ENCODE peak calls at places on chromosomes 6 and 20, in four cellular contexts. One of them, this sample, is unnamed.

GRCh38 chr6:166950443-166950821 is 5.9 kb downstream of the RNASET2 start:
- DNase-seq in WERI-Rb-1: no peak
- DNase-seq in GM10248: peak
- DNase-seq in left ventricle myocardium inferior: no peak
- DNase-seq in this sample: no peak

GRCh38 chr6:116280161-116280959 is 630 bp upstream of the TSPYL1 start:
- DNase-seq in WERI-Rb-1: no peak
- DNase-seq in GM10248: no peak
- DNase-seq in left ventricle myocardium inferior: no peak
- DNase-seq in this sample: no peak

GRCh38 chr6:37548067-37548674 is 48.5 kb upstream of the CCDC167 start:
- DNase-seq in WERI-Rb-1: peak
- DNase-seq in GM10248: no peak
- DNase-seq in left ventricle myocardium inferior: no peak
- DNase-seq in this sample: no peak

GRCh38 chr6:159919011-159919511 is 28.3 kb downstream of the MAS1 start:
- DNase-seq in WERI-Rb-1: no peak
- DNase-seq in GM10248: no peak
- DNase-seq in left ventricle myocardium inferior: no peak
- DNase-seq in this sample: no peak

GRCh38 chr6:56096946-56097345 is 150.4 kb downstream of the COL21A1 start:
- DNase-seq in WERI-Rb-1: no peak
- DNase-seq in GM10248: no peak
- DNase-seq in left ventricle myocardium inferior: no peak
- DNase-seq in this sample: no peak

GRCh38 chr6:5569491-5569890 is 308.2 kb downstream of the FARS2 start:
- DNase-seq in WERI-Rb-1: no peak
- DNase-seq in GM10248: no peak
- DNase-seq in left ventricle myocardium inferior: no peak
- DNase-seq in this sample: no peak

GRCh38 chr6:35706468-35706867 is 17.8 kb upstream of the FKBP5 start:
- DNase-seq in WERI-Rb-1: no peak
- DNase-seq in GM10248: no peak
- DNase-seq in left ventricle myocardium inferior: no peak
- DNase-seq in this sample: no peak

GRCh38 chr20:13526551-13526950 is 112.2 kb downstream of the TASP1 start:
- DNase-seq in WERI-Rb-1: no peak
- DNase-seq in GM10248: no peak
- DNase-seq in left ventricle myocardium inferior: no peak
- DNase-seq in this sample: no peak

GRCh38 chr20:62952373-62953166 is at the start of gene SLC17A9:
- DNase-seq in WERI-Rb-1: no peak
- DNase-seq in GM10248: peak
- DNase-seq in left ventricle myocardium inferior: peak
- DNase-seq in this sample: peak

GRCh38 chr20:45014671-45015415 is 48.5 kb downstream of the STK4 start:
- DNase-seq in WERI-Rb-1: no peak
- DNase-seq in GM10248: no peak
- DNase-seq in left ventricle myocardium inferior: no peak
- DNase-seq in this sample: no peak

GRCh38 chr6:19836799-19837510 is at the start of gene ID4:
- DNase-seq in WERI-Rb-1: peak
- DNase-seq in GM10248: no peak
- DNase-seq in left ventricle myocardium inferior: peak
- DNase-seq in this sample: peak

GRCh38 chr6:37314803-37315515 is 38.8 kb upstream of the RNF8 start:
- DNase-seq in WERI-Rb-1: peak
- DNase-seq in GM10248: peak
- DNase-seq in left ventricle myocardium inferior: no peak
- DNase-seq in this sample: peak

GRCh38 chr20:58967652-58968429 is 13.2 kb upstream of the NELFCD start:
- DNase-seq in WERI-Rb-1: no peak
- DNase-seq in GM10248: no peak
- DNase-seq in left ventricle myocardium inferior: no peak
- DNase-seq in this sample: no peak

GRCh38 chr20:58017237-58017969 is 211.1 kb downstream of the ANKRD60 start:
- DNase-seq in WERI-Rb-1: no peak
- DNase-seq in GM10248: no peak
- DNase-seq in left ventricle myocardium inferior: no peak
- DNase-seq in this sample: no peak

GRCh38 chr6:134138226-134138975 is 86.0 kb upstream of the SLC2A12 start:
- DNase-seq in WERI-Rb-1: no peak
- DNase-seq in GM10248: no peak
- DNase-seq in left ventricle myocardium inferior: no peak
- DNase-seq in this sample: no peak

GRCh38 chr6:79077680-79078056 is 386 bp downstream of the PHIP start:
- DNase-seq in WERI-Rb-1: peak
- DNase-seq in GM10248: peak
- DNase-seq in left ventricle myocardium inferior: no peak
- DNase-seq in this sample: no peak

GRCh38 chr6:105077592-105078463 is 102.0 kb downstream of the POPDC3 start:
- DNase-seq in WERI-Rb-1: no peak
- DNase-seq in GM10248: peak
- DNase-seq in left ventricle myocardium inferior: no peak
- DNase-seq in this sample: peak

GRCh38 chr20:7772376-7772775 is 167.9 kb downstream of the HAO1 start:
- DNase-seq in WERI-Rb-1: no peak
- DNase-seq in GM10248: no peak
- DNase-seq in left ventricle myocardium inferior: peak
- DNase-seq in this sample: no peak

GRCh38 chr20:49045440-49046086 is 549 bp upstream of the CSE1L start:
- DNase-seq in WERI-Rb-1: no peak
- DNase-seq in GM10248: peak
- DNase-seq in left ventricle myocardium inferior: peak
- DNase-seq in this sample: no peak

GRCh38 chr20:8331740-8332412 is 199.8 kb downstream of the PLCB1 start:
- DNase-seq in WERI-Rb-1: no peak
- DNase-seq in GM10248: no peak
- DNase-seq in left ventricle myocardium inferior: peak
- DNase-seq in this sample: no peak

GRCh38 chr20:3677733-3678132 is 4.1 kb downstream of the ADAM33 start:
- DNase-seq in WERI-Rb-1: no peak
- DNase-seq in GM10248: no peak
- DNase-seq in left ventricle myocardium inferior: peak
- DNase-seq in this sample: no peak

GRCh38 chr6:53309059-53309896 is 39.5 kb downstream of the ELOVL5 start:
- DNase-seq in WERI-Rb-1: no peak
- DNase-seq in GM10248: peak
- DNase-seq in left ventricle myocardium inferior: no peak
- DNase-seq in this sample: no peak

GRCh38 chr6:168410554-168411011 is 30.4 kb upstream of the SMOC2 start:
- DNase-seq in WERI-Rb-1: no peak
- DNase-seq in GM10248: no peak
- DNase-seq in left ventricle myocardium inferior: no peak
- DNase-seq in this sample: no peak

GRCh38 chr6:143449731-143450452 is 603 bp downstream of the ADAT2 start:
- DNase-seq in WERI-Rb-1: peak
- DNase-seq in GM10248: peak
- DNase-seq in left ventricle myocardium inferior: no peak
- DNase-seq in this sample: peak

GRCh38 chr6:156719720-156720563 is 57.2 kb upstream of the ARID1B start:
- DNase-seq in WERI-Rb-1: no peak
- DNase-seq in GM10248: peak
- DNase-seq in left ventricle myocardium inferior: peak
- DNase-seq in this sample: peak

GRCh38 chr20:25389858-25390537 is 637 bp downstream of the ABHD12 start:
- DNase-seq in WERI-Rb-1: peak
- DNase-seq in GM10248: peak
- DNase-seq in left ventricle myocardium inferior: peak
- DNase-seq in this sample: peak

GRCh38 chr6:5490495-5491069 is 229.3 kb downstream of the FARS2 start:
- DNase-seq in WERI-Rb-1: no peak
- DNase-seq in GM10248: no peak
- DNase-seq in left ventricle myocardium inferior: no peak
- DNase-seq in this sample: no peak

GRCh38 chr6:34914358-34914757 is 25.3 kb downstream of the ANKS1A start:
- DNase-seq in WERI-Rb-1: no peak
- DNase-seq in GM10248: no peak
- DNase-seq in left ventricle myocardium inferior: no peak
- DNase-seq in this sample: no peak

GRCh38 chr6:169251371-169251802 is 2.3 kb downstream of the THBS2 start:
- DNase-seq in WERI-Rb-1: no peak
- DNase-seq in GM10248: no peak
- DNase-seq in left ventricle myocardium inferior: no peak
- DNase-seq in this sample: no peak

GRCh38 chr6:162845972-162846371 is 118.2 kb downstream of the PACRG start:
- DNase-seq in WERI-Rb-1: no peak
- DNase-seq in GM10248: no peak
- DNase-seq in left ventricle myocardium inferior: no peak
- DNase-seq in this sample: peak

GRCh38 chr6:139640911-139641310 is 266.5 kb upstream of the CITED2 start:
- DNase-seq in WERI-Rb-1: no peak
- DNase-seq in GM10248: no peak
- DNase-seq in left ventricle myocardium inferior: no peak
- DNase-seq in this sample: no peak

GRCh38 chr20:1800777-1801176 is 94.4 kb upstream of the SIRPA start:
- DNase-seq in WERI-Rb-1: no peak
- DNase-seq in GM10248: no peak
- DNase-seq in left ventricle myocardium inferior: no peak
- DNase-seq in this sample: peak

GRCh38 chr6:12572884-12573824 is 143.4 kb upstream of the PHACTR1 start:
- DNase-seq in WERI-Rb-1: no peak
- DNase-seq in GM10248: no peak
- DNase-seq in left ventricle myocardium inferior: no peak
- DNase-seq in this sample: no peak

GRCh38 chr6:3751019-3751729 is at the start of gene PXDC1:
- DNase-seq in WERI-Rb-1: peak
- DNase-seq in GM10248: no peak
- DNase-seq in left ventricle myocardium inferior: no peak
- DNase-seq in this sample: peak

GRCh38 chr6:165769884-165770283 is 106.8 kb upstream of the PDE10A start:
- DNase-seq in WERI-Rb-1: no peak
- DNase-seq in GM10248: no peak
- DNase-seq in left ventricle myocardium inferior: no peak
- DNase-seq in this sample: no peak

GRCh38 chr6:150632785-150633465 is 33.2 kb downstream of the PLEKHG1 start:
- DNase-seq in WERI-Rb-1: no peak
- DNase-seq in GM10248: peak
- DNase-seq in left ventricle myocardium inferior: no peak
- DNase-seq in this sample: no peak

GRCh38 chr6:48086187-48086586 is 24.8 kb downstream of the PTCHD4 start:
- DNase-seq in WERI-Rb-1: no peak
- DNase-seq in GM10248: no peak
- DNase-seq in left ventricle myocardium inferior: no peak
- DNase-seq in this sample: no peak

DNA sequence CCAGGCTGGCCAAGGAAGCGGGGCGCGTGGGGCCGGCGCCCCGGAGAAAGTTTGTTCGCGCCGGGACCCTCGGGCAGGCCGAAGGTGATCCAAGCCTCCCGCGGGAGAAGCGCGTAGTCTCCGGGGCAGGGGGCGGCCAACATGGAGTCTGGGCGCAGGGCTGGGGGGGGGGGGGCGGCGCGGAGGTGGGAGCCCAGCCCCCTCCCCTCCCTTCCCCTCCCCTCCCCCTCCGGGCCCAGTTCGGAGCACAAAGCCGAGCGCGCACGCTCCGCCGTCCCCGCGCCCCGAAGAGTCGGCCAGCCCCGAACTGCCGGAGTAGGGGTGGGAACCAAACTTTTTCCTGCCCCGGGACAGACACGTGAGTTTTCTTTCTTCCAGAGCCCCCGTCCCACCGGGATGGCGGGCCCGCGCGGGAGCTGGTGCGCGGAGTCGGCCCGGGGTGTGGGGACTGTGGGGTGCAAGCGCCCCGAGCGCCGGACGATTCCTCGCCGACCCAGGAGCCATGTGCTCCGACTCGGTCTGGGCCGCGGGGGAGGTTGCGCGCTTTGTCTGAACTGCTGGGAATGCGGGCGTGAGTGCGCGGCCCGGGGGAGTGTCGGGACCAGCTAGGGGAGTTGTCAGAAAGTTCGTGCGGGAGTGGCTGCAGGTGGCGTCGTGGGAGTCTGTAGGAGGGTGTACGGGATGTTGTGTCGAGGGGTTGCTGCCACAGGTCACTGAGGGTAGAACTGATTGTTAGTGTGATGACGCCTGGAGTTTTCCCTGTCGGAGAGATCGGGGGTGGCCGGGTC is 1.1 kb downstream of the TGIF2 start:
- DNase-seq in WERI-Rb-1: peak
- DNase-seq in GM10248: peak
- DNase-seq in left ventricle myocardium inferior: peak
- DNase-seq in this sample: peak
- TF ChIP-seq CTCF in WERI-Rb-1: no peak
- TF ChIP-seq CTCF in GM10248: no peak
- TF ChIP-seq CTCF in left ventricle myocardium inferior: no peak
- TF ChIP-seq CTCF in this sample: no peak

DNA sequence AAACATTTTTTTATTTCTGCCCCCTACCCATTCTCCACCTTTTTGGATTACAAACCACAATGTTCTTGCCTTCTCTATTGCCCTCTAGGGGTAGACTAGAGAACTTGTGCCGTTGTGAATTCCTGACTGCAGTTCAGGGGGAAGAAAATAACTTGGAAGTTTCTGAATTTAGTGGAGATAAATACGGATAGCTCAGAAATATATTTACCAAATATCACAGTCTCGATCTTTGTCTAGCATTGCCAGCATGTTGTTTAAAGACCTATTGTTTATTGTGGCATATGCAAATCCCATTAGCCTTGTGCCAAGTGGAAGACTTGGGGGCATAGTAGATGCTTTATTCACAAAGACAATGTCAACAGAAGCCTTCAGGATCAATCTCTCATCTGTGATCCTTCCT is 154.1 kb upstream of the MMS22L start:
- DNase-seq in WERI-Rb-1: no peak
- DNase-seq in GM10248: peak
- DNase-seq in left ventricle myocardium inferior: no peak
- DNase-seq in this sample: peak
- TF ChIP-seq CTCF in WERI-Rb-1: peak
- TF ChIP-seq CTCF in GM10248: peak
- TF ChIP-seq CTCF in left ventricle myocardium inferior: peak
- TF ChIP-seq CTCF in this sample: peak

GRCh38 chr6:122408240-122408639 is 8.8 kb downstream of the HSF2 start:
- DNase-seq in WERI-Rb-1: no peak
- DNase-seq in GM10248: no peak
- DNase-seq in left ventricle myocardium inferior: no peak
- DNase-seq in this sample: no peak

GRCh38 chr6:122407712-122408111 is 8.3 kb downstream of the HSF2 start:
- DNase-seq in WERI-Rb-1: no peak
- DNase-seq in GM10248: no peak
- DNase-seq in left ventricle myocardium inferior: no peak
- DNase-seq in this sample: no peak

GRCh38 chr6:122408697-122409458 is 9.4 kb downstream of the HSF2 start:
- DNase-seq in WERI-Rb-1: no peak
- DNase-seq in GM10248: no peak
- DNase-seq in left ventricle myocardium inferior: no peak
- DNase-seq in this sample: no peak

GRCh38 chr6:122406187-122406586 is 6.7 kb downstream of the HSF2 start:
- DNase-seq in WERI-Rb-1: no peak
- DNase-seq in GM10248: no peak
- DNase-seq in left ventricle myocardium inferior: no peak
- DNase-seq in this sample: no peak

GRCh38 chr6:122405417-122405816 is 6.0 kb downstream of the HSF2 start:
- DNase-seq in WERI-Rb-1: no peak
- DNase-seq in GM10248: no peak
- DNase-seq in left ventricle myocardium inferior: no peak
- DNase-seq in this sample: no peak
- TF ChIP-seq CTCF in WERI-Rb-1: no peak
- TF ChIP-seq CTCF in GM10248: no peak
- TF ChIP-seq CTCF in left ventricle myocardium inferior: peak
- TF ChIP-seq CTCF in this sample: no peak

GRCh38 chr6:158026054-158026900 is 44.6 kb downstream of the SYNJ2 start:
- DNase-seq in WERI-Rb-1: no peak
- DNase-seq in GM10248: peak
- DNase-seq in left ventricle myocardium inferior: peak
- DNase-seq in this sample: no peak
- TF ChIP-seq CTCF in WERI-Rb-1: no peak
- TF ChIP-seq CTCF in GM10248: peak
- TF ChIP-seq CTCF in left ventricle myocardium inferior: peak
- TF ChIP-seq CTCF in this sample: peak

This sample was measured in neural progenitor cell.